ENCODE peak calls at places on chromosomes 6 and 20, in seven cellular contexts. One of them, this sample, is unnamed.

GRCh38 chr20:36153754-36154695 is 515 bp upstream of the EPB41L1 start:
- DNase-seq in Calu3: peak
- DNase-seq in PC-3: peak
- DNase-seq in Panc1: no peak
- DNase-seq in AG10803: peak
- DNase-seq in thoracic aorta: peak
- DNase-seq in esophagus muscularis mucosa: no peak
- DNase-seq in this sample: peak

GRCh38 chr6:25579902-25580495 is 72.0 kb upstream of the SCGN start:
- DNase-seq in esophagus muscularis mucosa: no peak
- DNase-seq in thoracic aorta: no peak
- DNase-seq in AG10803: no peak
- DNase-seq in Calu3: no peak
- DNase-seq in Panc1: no peak
- DNase-seq in PC-3: no peak
- DNase-seq in this sample: no peak

GRCh38 chr20:43590392-43591303 is at the start of gene IFT52:
- DNase-seq in Calu3: peak
- DNase-seq in thoracic aorta: peak
- DNase-seq in Panc1: peak
- DNase-seq in AG10803: peak
- DNase-seq in esophagus muscularis mucosa: peak
- DNase-seq in PC-3: peak
- DNase-seq in this sample: peak

GRCh38 chr6:170345662-170346061 is 39.1 kb downstream of the FAM120B start:
- DNase-seq in Panc1: no peak
- DNase-seq in Calu3: no peak
- DNase-seq in thoracic aorta: no peak
- DNase-seq in AG10803: no peak
- DNase-seq in esophagus muscularis mucosa: no peak
- DNase-seq in PC-3: no peak
- DNase-seq in this sample: no peak

GRCh38 chr6:151765444-151765886 is 42.0 kb upstream of the ESR1 start:
- DNase-seq in Calu3: peak
- DNase-seq in AG10803: peak
- DNase-seq in Panc1: peak
- DNase-seq in PC-3: peak
- DNase-seq in esophagus muscularis mucosa: no peak
- DNase-seq in thoracic aorta: peak
- DNase-seq in this sample: no peak

GRCh38 chr6:148945311-148946021 is 198.6 kb downstream of the UST start:
- DNase-seq in Panc1: no peak
- DNase-seq in Calu3: no peak
- DNase-seq in esophagus muscularis mucosa: no peak
- DNase-seq in AG10803: peak
- DNase-seq in PC-3: no peak
- DNase-seq in thoracic aorta: no peak
- DNase-seq in this sample: no peak

GRCh38 chr20:31862506-31862905 is 7.8 kb downstream of the DUSP15 start:
- DNase-seq in thoracic aorta: no peak
- DNase-seq in esophagus muscularis mucosa: no peak
- DNase-seq in Calu3: no peak
- DNase-seq in PC-3: no peak
- DNase-seq in AG10803: no peak
- DNase-seq in Panc1: no peak
- DNase-seq in this sample: no peak

GRCh38 chr6:147855823-147856222 is 347.3 kb downstream of the SAMD5 start:
- DNase-seq in esophagus muscularis mucosa: no peak
- DNase-seq in AG10803: no peak
- DNase-seq in Calu3: no peak
- DNase-seq in Panc1: no peak
- DNase-seq in PC-3: no peak
- DNase-seq in thoracic aorta: no peak
- DNase-seq in this sample: no peak

GRCh38 chr20:43761396-43762340 is 34.9 kb upstream of the GTSF1L start:
- DNase-seq in thoracic aorta: no peak
- DNase-seq in Panc1: no peak
- DNase-seq in Calu3: no peak
- DNase-seq in PC-3: no peak
- DNase-seq in esophagus muscularis mucosa: no peak
- DNase-seq in AG10803: peak
- DNase-seq in this sample: no peak

GRCh38 chr6:71419954-71420692 is 131.5 kb downstream of the OGFRL1 start:
- DNase-seq in thoracic aorta: no peak
- DNase-seq in PC-3: peak
- DNase-seq in Panc1: no peak
- DNase-seq in Calu3: peak
- DNase-seq in AG10803: peak
- DNase-seq in esophagus muscularis mucosa: no peak
- DNase-seq in this sample: no peak

GRCh38 chr6:163825033-163825432 is 410.5 kb downstream of the QKI start:
- DNase-seq in Calu3: peak
- DNase-seq in AG10803: peak
- DNase-seq in PC-3: peak
- DNase-seq in esophagus muscularis mucosa: peak
- DNase-seq in thoracic aorta: no peak
- DNase-seq in Panc1: no peak
- DNase-seq in this sample: no peak

GRCh38 chr6:1864496-1864895 is 254.8 kb downstream of the FOXC1 start:
- DNase-seq in esophagus muscularis mucosa: no peak
- DNase-seq in thoracic aorta: no peak
- DNase-seq in Panc1: no peak
- DNase-seq in AG10803: no peak
- DNase-seq in Calu3: no peak
- DNase-seq in PC-3: no peak
- DNase-seq in this sample: no peak

GRCh38 chr6:12603711-12604049 is 112.9 kb upstream of the PHACTR1 start:
- DNase-seq in Calu3: no peak
- DNase-seq in PC-3: no peak
- DNase-seq in esophagus muscularis mucosa: no peak
- DNase-seq in thoracic aorta: no peak
- DNase-seq in AG10803: no peak
- DNase-seq in Panc1: no peak
- DNase-seq in this sample: no peak

GRCh38 chr6:102759415-102759814 is 1365.9 kb downstream of the GRIK2 start:
- DNase-seq in Panc1: no peak
- DNase-seq in AG10803: no peak
- DNase-seq in PC-3: no peak
- DNase-seq in esophagus muscularis mucosa: no peak
- DNase-seq in thoracic aorta: no peak
- DNase-seq in Calu3: no peak
- DNase-seq in this sample: no peak

GRCh38 chr6:167811689-167812487 is 14.8 kb upstream of the AFDN start:
- DNase-seq in Panc1: no peak
- DNase-seq in PC-3: no peak
- DNase-seq in thoracic aorta: no peak
- DNase-seq in AG10803: no peak
- DNase-seq in esophagus muscularis mucosa: peak
- DNase-seq in Calu3: no peak
- DNase-seq in this sample: no peak

GRCh38 chr20:38393259-38393658 is 41.9 kb downstream of the SNHG17 start:
- DNase-seq in esophagus muscularis mucosa: no peak
- DNase-seq in Calu3: no peak
- DNase-seq in PC-3: no peak
- DNase-seq in Panc1: no peak
- DNase-seq in AG10803: no peak
- DNase-seq in thoracic aorta: no peak
- DNase-seq in this sample: no peak

GRCh38 chr20:51342510-51343236 is 199.8 kb downstream of the NFATC2 start:
- DNase-seq in AG10803: no peak
- DNase-seq in Panc1: no peak
- DNase-seq in thoracic aorta: no peak
- DNase-seq in esophagus muscularis mucosa: no peak
- DNase-seq in PC-3: no peak
- DNase-seq in Calu3: no peak
- DNase-seq in this sample: no peak

GRCh38 chr6:117619178-117619577 is 16.9 kb upstream of the GOPC start:
- DNase-seq in Calu3: no peak
- DNase-seq in Panc1: no peak
- DNase-seq in AG10803: no peak
- DNase-seq in PC-3: no peak
- DNase-seq in thoracic aorta: no peak
- DNase-seq in esophagus muscularis mucosa: no peak
- DNase-seq in this sample: no peak

GRCh38 chr6:10237284-10238043 is 177.4 kb downstream of the TFAP2A start:
- DNase-seq in PC-3: peak
- DNase-seq in AG10803: peak
- DNase-seq in Calu3: peak
- DNase-seq in esophagus muscularis mucosa: no peak
- DNase-seq in thoracic aorta: no peak
- DNase-seq in Panc1: peak
- DNase-seq in this sample: no peak

GRCh38 chr20:63009988-63010769 is 3.4 kb upstream of the BHLHE23 start:
- DNase-seq in Panc1: no peak
- DNase-seq in thoracic aorta: no peak
- DNase-seq in AG10803: no peak
- DNase-seq in PC-3: no peak
- DNase-seq in Calu3: no peak
- DNase-seq in esophagus muscularis mucosa: no peak
- DNase-seq in this sample: no peak

GRCh38 chr20:59994697-59995122 is 36.5 kb downstream of the CDH26 start:
- DNase-seq in AG10803: no peak
- DNase-seq in esophagus muscularis mucosa: peak
- DNase-seq in Panc1: no peak
- DNase-seq in Calu3: peak
- DNase-seq in thoracic aorta: no peak
- DNase-seq in PC-3: peak
- DNase-seq in this sample: no peak

GRCh38 chr20:59996112-59996511 is 37.9 kb downstream of the CDH26 start:
- DNase-seq in esophagus muscularis mucosa: no peak
- DNase-seq in Calu3: no peak
- DNase-seq in Panc1: no peak
- DNase-seq in AG10803: no peak
- DNase-seq in thoracic aorta: no peak
- DNase-seq in PC-3: peak
- DNase-seq in this sample: no peak

GRCh38 chr20:59988141-59988540 is 29.9 kb downstream of the CDH26 start:
- DNase-seq in AG10803: no peak
- DNase-seq in thoracic aorta: no peak
- DNase-seq in Panc1: peak
- DNase-seq in PC-3: peak
- DNase-seq in esophagus muscularis mucosa: peak
- DNase-seq in Calu3: peak
- DNase-seq in this sample: no peak

GRCh38 chr20:59993736-59994484 is 35.7 kb downstream of the CDH26 start:
- DNase-seq in Calu3: no peak
- DNase-seq in AG10803: no peak
- DNase-seq in PC-3: no peak
- DNase-seq in esophagus muscularis mucosa: peak
- DNase-seq in thoracic aorta: no peak
- DNase-seq in Panc1: no peak
- DNase-seq in this sample: no peak

GRCh38 chr20:59992531-59992930 is 34.3 kb downstream of the CDH26 start:
- DNase-seq in thoracic aorta: no peak
- DNase-seq in Panc1: no peak
- DNase-seq in PC-3: peak
- DNase-seq in Calu3: no peak
- DNase-seq in AG10803: peak
- DNase-seq in esophagus muscularis mucosa: no peak
- DNase-seq in this sample: no peak
- TF ChIP-seq CTCF in thoracic aorta: no peak
- TF ChIP-seq CTCF in Panc1: peak
- TF ChIP-seq CTCF in PC-3: peak
- TF ChIP-seq CTCF in Calu3: peak
- TF ChIP-seq CTCF in AG10803: peak
- TF ChIP-seq CTCF in esophagus muscularis mucosa: no peak
- TF ChIP-seq CTCF in this sample: no peak

DNA sequence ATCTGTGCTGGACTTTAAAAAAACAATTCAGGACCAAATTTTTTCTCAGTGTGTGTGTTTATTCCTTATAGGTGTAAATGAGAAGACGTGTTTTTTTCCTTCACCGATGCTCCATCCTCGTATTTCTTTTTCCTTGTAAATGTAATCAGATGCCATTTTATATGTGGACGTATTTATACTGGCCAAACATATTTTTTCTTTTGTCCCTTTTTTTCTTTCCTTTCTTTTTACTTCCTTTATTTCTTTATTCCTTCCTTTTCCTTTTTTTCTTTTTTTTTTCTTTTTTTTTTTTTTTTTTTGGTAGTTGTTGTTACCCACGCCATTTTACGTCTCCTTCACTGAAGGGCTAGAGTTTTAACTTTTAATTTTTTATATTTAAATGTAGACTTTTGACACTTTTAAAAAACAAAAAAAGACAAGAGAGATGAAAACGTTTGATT is 3.7 kb downstream of the SOX4 start:
- DNase-seq in thoracic aorta: no peak
- DNase-seq in AG10803: no peak
- DNase-seq in esophagus muscularis mucosa: no peak
- DNase-seq in Calu3: no peak
- DNase-seq in Panc1: no peak
- DNase-seq in PC-3: no peak
- DNase-seq in this sample: no peak
- TF ChIP-seq CTCF in thoracic aorta: no peak
- TF ChIP-seq CTCF in AG10803: no peak
- TF ChIP-seq CTCF in esophagus muscularis mucosa: no peak
- TF ChIP-seq CTCF in Calu3: peak
- TF ChIP-seq CTCF in Panc1: peak
- TF ChIP-seq CTCF in PC-3: peak
- TF ChIP-seq CTCF in this sample: no peak

GRCh38 chr6:111555041-111555440 is 50.6 kb downstream of the TRAF3IP2 start:
- DNase-seq in Calu3: no peak
- DNase-seq in PC-3: no peak
- DNase-seq in AG10803: peak
- DNase-seq in thoracic aorta: no peak
- DNase-seq in Panc1: no peak
- DNase-seq in esophagus muscularis mucosa: no peak
- DNase-seq in this sample: no peak
- TF ChIP-seq CTCF in Calu3: no peak
- TF ChIP-seq CTCF in PC-3: no peak
- TF ChIP-seq CTCF in AG10803: peak
- TF ChIP-seq CTCF in thoracic aorta: no peak
- TF ChIP-seq CTCF in Panc1: no peak
- TF ChIP-seq CTCF in esophagus muscularis mucosa: peak
- TF ChIP-seq CTCF in this sample: no peak

GRCh38 chr6:106562001-106562400 is 67.3 kb downstream of the RTN4IP1 start:
- DNase-seq in PC-3: no peak
- DNase-seq in Calu3: no peak
- DNase-seq in Panc1: no peak
- DNase-seq in esophagus muscularis mucosa: no peak
- DNase-seq in AG10803: peak
- DNase-seq in thoracic aorta: no peak
- DNase-seq in this sample: no peak
- TF ChIP-seq CTCF in PC-3: no peak
- TF ChIP-seq CTCF in Calu3: no peak
- TF ChIP-seq CTCF in Panc1: no peak
- TF ChIP-seq CTCF in esophagus muscularis mucosa: no peak
- TF ChIP-seq CTCF in AG10803: no peak
- TF ChIP-seq CTCF in thoracic aorta: no peak
- TF ChIP-seq CTCF in this sample: no peak

This sample was measured in omental fat pad.